ENCODE peak calls at places on chromosomes 4 and X, in nine cellular contexts. G, O, X, B, F, J, R, D and C are unnamed samples.

GRCh38 chr4:38615847-38616246 is 48.2 kb upstream of the KLF3 start:
- DNase-seq in G (no peak), D (no peak), B (no peak), J (no peak), O (no peak), R (no peak), F (no peak), X (no peak), C (no peak)

GRCh38 chrX:72041166-72041565 is 90.5 kb downstream of the RTL5 start:
- DNase-seq in J (no peak), G (no peak), D (no peak), O (no peak), B (no peak), X (no peak), F (no peak), R (no peak), C (no peak)

GRCh38 chr4:77579406-77580076 is 26.1 kb upstream of the CXCL13 start:
- DNase-seq in O (no peak), G (no peak), J (peak), X (no peak), R (no peak), B (peak), F (peak), D (no peak), C (peak)

GRCh38 chrX:1491851-1492349 is 39.2 kb upstream of the ASMTL start:
- DNase-seq in O (no peak), B (peak), J (no peak), F (peak), X (peak), G (no peak), D (peak), R (no peak), C (no peak)

GRCh38 chrX:133881893-133882292 is 103.5 kb downstream of the GPC3 start:
- DNase-seq in J (no peak), X (no peak), G (no peak), F (no peak), D (peak), B (no peak), R (no peak), O (no peak), C (no peak)

GRCh38 chr4:103105558-103106356 is 6.1 kb upstream of the BDH2 start:
- DNase-seq in F (no peak), G (no peak), J (no peak), X (no peak), R (no peak), O (no peak), B (peak), D (no peak), C (peak)

GRCh38 chrX:153920546-153920945 is 5.5 kb downstream of the ARHGAP4 start:
- DNase-seq in G (no peak), J (no peak), O (no peak), R (no peak), D (no peak), B (no peak), X (no peak), F (no peak), C (no peak)

GRCh38 chr4:82138376-82138775 is 235.4 kb downstream of the HNRNPD start:
- DNase-seq in J (no peak), O (no peak), F (peak), X (no peak), B (peak), R (no peak), G (no peak), D (no peak), C (peak)

GRCh38 chr4:161762796-161763195 is 401.0 kb downstream of the FSTL5 start:
- DNase-seq in J (no peak), D (no peak), F (peak), O (no peak), X (no peak), R (no peak), B (no peak), G (no peak), C (peak)

GRCh38 chr4:101328063-101328602 is 19.2 kb downstream of the PPP3CA start:
- DNase-seq in O (no peak), G (no peak), F (no peak), B (no peak), D (no peak), X (no peak), J (no peak), R (no peak), C (no peak)

GRCh38 chrX:39397561-39398200 is 596.4 kb downstream of the MID1IP1 start:
- DNase-seq in F (no peak), G (peak), O (no peak), D (peak), B (no peak), X (no peak), J (peak), R (peak), C (no peak)

GRCh38 chrX:3659761-3660160 is 53.7 kb downstream of the PRKX start:
- DNase-seq in R (no peak), O (no peak), J (no peak), B (peak), F (no peak), D (peak), G (no peak), X (no peak), C (peak)

GRCh38 chrX:110407910-110408545 is 49.4 kb downstream of the RTL9 start:
- DNase-seq in R (peak), B (peak), O (peak), X (peak), F (peak), J (peak), G (peak), D (peak), C (peak)

GRCh38 chr4:25865586-25865985 is 2.8 kb upstream of the SEL1L3 start:
- DNase-seq in D (peak), R (no peak), G (no peak), X (peak), B (peak), O (no peak), J (no peak), F (peak), C (no peak)